ENCODE peak calls at places on chromosomes 4 and X, in four cellular contexts. C, Y, J and X are unnamed samples.
A peak's percentile ranks its signal among the peaks of the same experiment; 100 is the strongest.

GRCh38 chr4:140151700-140152014 is 2.3 kb downstream of the MAML3 start:
- DNase-seq in C (no peak), J (peak; percentile 60), Y (no peak), X (peak; percentile 46)

GRCh38 chrX:71563921-71564320 is 14.3 kb upstream of the GCNA start:
- DNase-seq in J (no peak), Y (no peak), C (no peak), X (no peak)

GRCh38 chrX:27619975-27620374 is 29.8 kb downstream of the DCAF8L2 start:
- DNase-seq in Y (no peak), J (peak; percentile 7), C (no peak), X (no peak)

GRCh38 chr4:163473576-163473975 is at the start of gene TKTL2:
- DNase-seq in Y (no peak), J (no peak), C (no peak), X (no peak)

GRCh38 chr4:2834001-2834921 is 9.4 kb upstream of the ADD1 start:
- DNase-seq in C (no peak), Y (no peak), J (no peak), X (no peak)

GRCh38 chrX:22097295-22097694 is 65.2 kb downstream of the PHEX start:
- DNase-seq in J (no peak), Y (no peak), C (no peak), X (no peak)

GRCh38 chr4:20629180-20630115 is 70.8 kb upstream of the PACRGL start:
- DNase-seq in C (no peak), Y (no peak), J (peak; percentile 93), X (no peak)

GRCh38 chr4:153628796-153629315 is 55.2 kb upstream of the TLR2 start:
- DNase-seq in J (no peak), C (no peak), Y (no peak), X (no peak)

GRCh38 chrX:150767475-150768131 is 74.4 kb downstream of the MTMR1 start:
- DNase-seq in Y (no peak), J (peak; percentile 90), C (no peak), X (no peak)

GRCh38 chr4:87005369-87005689 is 70.5 kb downstream of the AFF1 start:
- DNase-seq in C (no peak), J (no peak), Y (no peak), X (no peak)

GRCh38 chrX:11968991-11969390 is 169.3 kb upstream of the FRMPD4 start:
- DNase-seq in J (no peak), Y (no peak), C (no peak), X (no peak)

GRCh38 chr4:158189409-158189808 is 16.6 kb upstream of the GASK1B start:
- DNase-seq in J (peak; percentile 30), C (no peak), Y (no peak), X (no peak)

GRCh38 chrX:136623400-136623799 is 24.6 kb upstream of the CD40LG start:
- DNase-seq in J (peak; percentile 76), C (no peak), Y (no peak), X (no peak)

GRCh38 chrX:128975716-128976115 is 547.6 kb downstream of the SMARCA1 start:
- DNase-seq in J (no peak), C (peak; percentile 1), Y (peak; percentile 18), X (no peak)

GRCh38 chrX:45889471-45889870 is 655.8 kb downstream of the ZNF674 start:
- DNase-seq in Y (no peak), J (no peak), C (no peak), X (no peak)

GRCh38 chr4:152039085-152039484 is 278.3 kb upstream of the GATB start:
- DNase-seq in J (no peak), C (no peak), Y (no peak), X (no peak)

GRCh38 chr4:113540859-113541258 is 220.7 kb downstream of the CAMK2D start:
- DNase-seq in C (no peak), Y (peak; percentile 30), J (no peak), X (no peak)